ENCODE peak calls at places on chromosomes 3 and 15, in four cellular contexts. T, F, L and Q are unnamed samples.
A peak's percentile ranks its signal among the peaks of the same experiment; 100 is the strongest.

GRCh38 chr3:150218841-150219240 is 189.3 kb upstream of the TSC22D2 start:
- DNase-seq in T (no peak), F (no peak), L (no peak), Q (no peak)

GRCh38 chr3:114496466-114496865 is 202.6 kb downstream of the TIGIT start:
- DNase-seq in T (no peak), F (no peak), L (no peak), Q (no peak)

GRCh38 chr3:135325096-135325495 is 530.0 kb downstream of the EPHB1 start:
- DNase-seq in T (no peak), F (no peak), L (no peak), Q (no peak)

GRCh38 chr15:68391084-68391483 is 40.9 kb downstream of the ITGA11 start:
- DNase-seq in T (no peak), F (no peak), L (no peak), Q (no peak)

GRCh38 chr15:99016680-99017321 is 9.2 kb upstream of the PGPEP1L start:
- DNase-seq in T (peak; percentile 23), F (peak; percentile 73), L (no peak), Q (no peak)

GRCh38 chr3:187920871-187921270 is 175.6 kb upstream of the BCL6 start:
- DNase-seq in T (no peak), F (peak; percentile 37), L (no peak), Q (no peak)

GRCh38 chr15:36335211-36335610 is 244.2 kb upstream of the CDIN1 start:
- DNase-seq in T (no peak), F (no peak), L (no peak), Q (no peak)

GRCh38 chr15:57379487-57379886 is 3.2 kb downstream of the CGNL1 start:
- DNase-seq in T (no peak), F (no peak), L (no peak), Q (no peak)

GRCh38 chr3:191944835-191945234 is 483.9 kb downstream of the PYDC2 start:
- DNase-seq in T (no peak), F (no peak), L (no peak), Q (no peak)

GRCh38 chr15:66491846-66492245 is 5.7 kb downstream of the SNAPC5 start:
- DNase-seq in T (no peak), F (no peak), L (no peak), Q (no peak)

GRCh38 chr15:70262591-70263274 is 165.0 kb upstream of the TLE3 start:
- DNase-seq in T (no peak), F (no peak), L (no peak), Q (no peak)

GRCh38 chr15:28004143-28005003 is 94.7 kb downstream of the OCA2 start:
- DNase-seq in T (no peak), F (no peak), L (no peak), Q (no peak)

GRCh38 chr3:33426068-33426467 is 14.1 kb downstream of the UBP1 start:
- DNase-seq in T (no peak), F (no peak), L (no peak), Q (no peak)

GRCh38 chr3:33716227-33716626 is 1.8 kb downstream of the CLASP2 start:
- DNase-seq in T (no peak), F (no peak), L (no peak), Q (peak; percentile 17)

GRCh38 chr3:24145981-24146822 is 201.1 kb downstream of the NR1D2 start:
- DNase-seq in T (no peak), F (peak; percentile 92), L (no peak), Q (no peak)

GRCh38 chr3:63278171-63278999 is at the start of gene SYNPR:
- DNase-seq in T (no peak), F (no peak), L (no peak), Q (no peak)

GRCh38 chr3:126414961-126415660 is 20.4 kb downstream of the CFAP100 start:
- DNase-seq in T (no peak), F (no peak), L (no peak), Q (no peak)

GRCh38 chr3:8667429-8668091 is 23.0 kb upstream of the SSUH2 start:
- DNase-seq in T (no peak), F (no peak), L (no peak), Q (no peak)

GRCh38 chr3:49007771-49008528 is 759 bp downstream of the WDR6 start:
- DNase-seq in T (peak; percentile 78), F (peak; percentile 83), L (peak; percentile 85), Q (peak; percentile 79)

GRCh38 chr3:54591157-54591556 is 336.7 kb downstream of the LRTM1 start:
- DNase-seq in T (no peak), F (no peak), L (no peak), Q (no peak)

GRCh38 chr15:32936283-32936918 is 218.6 kb downstream of the GREM1 start:
- DNase-seq in T (peak; percentile 3), F (no peak), L (no peak), Q (peak; percentile 25)

GRCh38 chr3:142175478-142175877 is 26.1 kb upstream of the TFDP2 start:
- DNase-seq in T (no peak), F (no peak), L (no peak), Q (no peak)

GRCh38 chr3:44914936-44915335 is 40.5 kb downstream of the TGM4 start:
- DNase-seq in T (peak; percentile 17), F (no peak), L (no peak), Q (no peak)

GRCh38 chr3:129359102-129359461 is 69.4 kb downstream of the EFCAB12 start:
- DNase-seq in T (no peak), F (no peak), L (no peak), Q (no peak)

GRCh38 chr3:143885803-143886427 is 37.6 kb upstream of the SLC9A9 start:
- DNase-seq in T (peak; percentile 55), F (peak; percentile 12), L (peak; percentile 23), Q (peak; percentile 84)